ENCODE peak calls at places on chromosome 19, in ten cellular contexts. U is GM06990; M is GM23248; P is lung; B is stimulated activated CD4-positive, alpha-beta T cell treated with anti-CD3 and anti-CD28 coated beads, Interleukin-2, amount 100 ng/mL, for 24 hours; J is retina; R is activated T-helper 2 cell treated with anti-CD3 and anti-CD28 coated beads, Interferon-gamma antibody, Interleukin-2, Interleukin-4, amounts not matched to agents 10 μg/mL and 5 μg/mL and 100 μg/mL, durations not matched to agents 14 hours and 24 hours and 36 hours; S is MCF 10A; V is non-pigmented ciliary epithelial cell; N is psoas muscle. W is an unnamed sample.
A peak's percentile ranks its signal among the peaks of the same experiment; 100 is the strongest.

GRCh38 chr19:37931941-37932655 is 25.1 kb downstream of the SIPA1L3 start:
- DNase-seq in V (no peak), M (peak; percentile 76), B (no peak), N (peak; percentile 58), J (peak; percentile 73), P (peak; percentile 88), U (peak; percentile 71), S (peak; percentile 96), R (no peak), W (no peak)

GRCh38 chr19:10805075-10805757 is 30.8 kb downstream of the TMED1 start:
- DNase-seq in V (no peak), S (no peak), N (no peak), R (no peak), J (no peak), U (no peak), M (no peak), B (no peak), P (no peak), W (no peak)

GRCh38 chr19:19447536-19448237 is 42.2 kb downstream of the GATAD2A start:
- DNase-seq in U (no peak), J (peak; percentile 18), M (peak; percentile 27), R (peak; percentile 35), B (no peak), S (no peak), V (no peak), N (no peak), P (no peak), W (no peak)

GRCh38 chr19:8702350-8702749 is 3.8 kb upstream of the ACTL9 start:
- DNase-seq in B (peak; percentile 27), R (peak; percentile 51), M (no peak), J (no peak), P (no peak), U (no peak), N (no peak), S (no peak), V (no peak), W (peak; percentile 48)

GRCh38 chr19:31975461-31975860 is 369.9 kb upstream of the ZNF507 start:
- DNase-seq in B (no peak), S (no peak), U (no peak), P (no peak), J (no peak), N (no peak), V (no peak), M (no peak), R (no peak), W (peak; percentile 30)

GRCh38 chr19:11034449-11035213 is 54.6 kb upstream of the LDLR start:
- DNase-seq in S (no peak), B (no peak), U (no peak), V (no peak), R (no peak), N (no peak), J (no peak), P (no peak), M (no peak), W (no peak)

GRCh38 chr19:39070888-39071287 is 13.3 kb upstream of the ACP7 start:
- DNase-seq in B (no peak), N (no peak), M (peak; percentile 28), J (no peak), P (no peak), R (no peak), S (no peak), V (no peak), U (no peak), W (no peak)

GRCh38 chr19:31002852-31003251 is 346.4 kb downstream of the TSHZ3 start:
- DNase-seq in R (no peak), P (no peak), B (no peak), M (no peak), S (no peak), J (peak; percentile 6), V (no peak), U (no peak), N (no peak), W (no peak)

GRCh38 chr19:12596927-12597548 is 13.6 kb downstream of the ZNF490 start:
- DNase-seq in N (no peak), S (no peak), P (peak; percentile 66), B (no peak), J (peak; percentile 73), U (no peak), R (no peak), V (no peak), M (no peak), W (peak; percentile 81)

GRCh38 chr19:16293133-16294085 is 31.2 kb upstream of the KLF2 start:
- DNase-seq in U (no peak), R (no peak), J (no peak), B (no peak), V (peak; percentile 78), N (peak; percentile 84), S (peak; percentile 89), P (peak; percentile 71), M (peak; percentile 98), W (no peak)

GRCh38 chr19:38135150-38135998 is 88.6 kb downstream of the DPF1 start:
- DNase-seq in J (no peak), N (peak; percentile 64), U (no peak), S (peak; percentile 18), V (no peak), P (no peak), M (peak; percentile 5), B (no peak), R (no peak), W (no peak)

GRCh38 chr19:56119585-56119978 is 1.5 kb downstream of the ZNF787 start:
- DNase-seq in M (peak; percentile 71), B (no peak), N (peak; percentile 78), P (no peak), J (no peak), R (no peak), U (no peak), S (peak; percentile 14), V (no peak), W (no peak)

GRCh38 chr19:51027126-51027806 is 850 bp upstream of the KLK11 start:
- DNase-seq in R (no peak), M (no peak), B (no peak), N (no peak), P (no peak), V (no peak), U (no peak), J (no peak), S (no peak), W (no peak)

GRCh38 chr19:19552811-19553210 is 14.7 kb downstream of the CILP2 start:
- DNase-seq in S (peak; percentile 44), V (no peak), N (no peak), J (no peak), M (peak; percentile 55), U (no peak), B (peak; percentile 40), P (no peak), R (no peak), W (no peak)

GRCh38 chr19:44142014-44142523 is 715 bp downstream of the ZNF234 start:
- DNase-seq in S (peak; percentile 24), U (no peak), J (no peak), B (peak; percentile 17), M (peak; percentile 69), P (no peak), N (no peak), V (no peak), R (no peak), W (no peak)

GRCh38 chr19:8334458-8335342 is 8.4 kb downstream of the KANK3 start:
- DNase-seq in P (no peak), M (peak; percentile 83), S (peak; percentile 71), J (peak; percentile 61), N (peak; percentile 56), U (peak; percentile 81), B (no peak), V (no peak), R (peak; percentile 44), W (no peak)

GRCh38 chr19:19606021-19606420 is 12.5 kb downstream of the PBX4 start:
- DNase-seq in U (no peak), S (peak; percentile 76), P (no peak), N (no peak), J (no peak), M (no peak), V (no peak), R (no peak), B (no peak), W (no peak)

GRCh38 chr19:3451451-3451866 is 28.9 kb downstream of the SMIM24 start:
- DNase-seq in R (no peak), U (no peak), N (peak; percentile 83), V (no peak), S (no peak), P (no peak), B (no peak), M (peak; percentile 39), J (no peak), W (no peak)

GRCh38 chr19:40721936-40722661 is 5.2 kb downstream of the ITPKC start:
- DNase-seq in N (no peak), R (no peak), M (peak; percentile 71), U (no peak), J (no peak), S (peak; percentile 57), P (no peak), B (no peak), V (no peak), W (no peak)

GRCh38 chr19:1057185-1057857 is 9.6 kb upstream of the ARHGAP45 start:
- DNase-seq in S (peak; percentile 65), U (no peak), J (peak; percentile 59), M (peak; percentile 76), V (no peak), P (no peak), B (no peak), R (no peak), N (no peak), W (no peak)

GRCh38 chr19:34224996-34225658 is 29.2 kb upstream of the GARRE1 start:
- DNase-seq in B (no peak), J (no peak), V (no peak), R (no peak), M (peak; percentile 59), N (no peak), P (no peak), U (no peak), S (no peak), W (no peak)

GRCh38 chr19:37716140-37716539 is 3.4 kb downstream of the ZNF607 start:
- DNase-seq in R (no peak), V (no peak), B (no peak), J (no peak), N (no peak), U (no peak), M (no peak), S (no peak), P (no peak), W (no peak)

GRCh38 chr19:12994701-12995595 is at the start of gene NFIX:
- DNase-seq in U (no peak), J (peak; percentile 44), R (peak; percentile 57), M (peak; percentile 86), P (peak; percentile 75), N (peak; percentile 89), B (peak; percentile 63), V (no peak), S (peak; percentile 68), W (no peak)

GRCh38 chr19:18833141-18833476 is 1.4 kb downstream of the UPF1 start:
- DNase-seq in M (peak; percentile 51), N (no peak), B (no peak), J (no peak), S (peak; percentile 18), V (no peak), U (no peak), P (no peak), R (no peak), W (no peak)

GRCh38 chr19:11577451-11578341 is at the start of gene ACP5:
- DNase-seq in P (no peak), S (no peak), J (peak; percentile 63), B (no peak), R (no peak), V (no peak), U (no peak), M (no peak), N (no peak), W (no peak)

GRCh38 chr19:34960103-34960805 is 3.8 kb downstream of the ZNF792 start:
- DNase-seq in V (peak; percentile 76), N (no peak), J (no peak), B (no peak), M (peak; percentile 70), S (no peak), U (no peak), P (no peak), R (no peak), W (peak; percentile 60)

GRCh38 chr19:33039815-33040214 is 24.9 kb downstream of the RHPN2 start:
- DNase-seq in B (no peak), J (no peak), U (no peak), S (no peak), V (no peak), N (no peak), P (no peak), M (no peak), R (no peak), W (no peak)

GRCh38 chr19:44549507-44549906 is 20.0 kb upstream of the CEACAM20 start:
- DNase-seq in B (no peak), V (no peak), U (no peak), R (no peak), S (no peak), P (no peak), M (no peak), J (no peak), N (no peak), W (peak; percentile 53)